ENCODE peak calls at places on chromosomes 12 and 14, in nine cellular contexts. V is HCT116, H is RWPE2, M is tibial artery, K is thoracic aorta, U is mesendoderm, R is Caco-2, C is uterus, O is transverse colon. S is an unnamed sample.

GRCh38 chr12:124057691-124058090 is 84.7 kb downstream of the ZNF664 start:
- DNase-seq in V (no peak), H (no peak), M (no peak), K (no peak), U (no peak), R (no peak), C (no peak), O (no peak), S (no peak)

GRCh38 chr14:89657014-89657413 is 240.0 kb upstream of the FOXN3 start:
- DNase-seq in V (no peak), H (no peak), M (no peak), K (no peak), U (no peak), R (no peak), C (no peak), O (no peak), S (no peak)

GRCh38 chr12:123790901-123791486 is 28.9 kb downstream of the DNAH10 start:
- DNase-seq in V (no peak), H (no peak), M (no peak), K (no peak), U (no peak), R (no peak), C (no peak), O (no peak), S (no peak)

GRCh38 chr12:1605129-1606020 is 11.0 kb upstream of the FBXL14 start:
- DNase-seq in V (peak; percentile 78), H (peak; percentile 75), M (peak; percentile 71), K (no peak), U (peak; percentile 87), R (peak; percentile 89), C (peak; percentile 75), O (peak; percentile 77), S (peak; percentile 74)

GRCh38 chr12:115000038-115000437 is 316.1 kb upstream of the TBX3 start:
- DNase-seq in V (peak; percentile 54), H (no peak), M (no peak), K (no peak), U (peak; percentile 72), R (peak; percentile 74), C (no peak), O (no peak), S (no peak)

GRCh38 chr14:102517412-102518062 is 8.0 kb upstream of the ANKRD9 start:
- DNase-seq in V (no peak), H (peak; percentile 68), M (no peak), K (no peak), U (no peak), R (no peak), C (no peak), O (peak; percentile 40), S (no peak)

GRCh38 chr14:59363545-59364226 is 101.5 kb downstream of the GPR135 start:
- DNase-seq in V (no peak), H (peak; percentile 73), M (no peak), K (no peak), U (no peak), R (no peak), C (no peak), O (no peak), S (peak; percentile 58)

GRCh38 chr14:99603471-99603933 is 505 bp downstream of the CCDC85C start:
- DNase-seq in V (no peak), H (no peak), M (no peak), K (no peak), U (peak; percentile 77), R (peak; percentile 47), C (no peak), O (peak; percentile 33), S (no peak)

GRCh38 chr14:71597955-71598659 is 334.1 kb upstream of the RGS6 start:
- DNase-seq in V (no peak), H (no peak), M (no peak), K (no peak), U (no peak), R (no peak), C (no peak), O (no peak), S (no peak)

GRCh38 chr14:71597289-71597920 is 334.8 kb upstream of the RGS6 start:
- DNase-seq in V (no peak), H (no peak), M (no peak), K (no peak), U (no peak), R (no peak), C (no peak), O (no peak), S (no peak)

GRCh38 chr14:71593966-71594365 is 338.3 kb upstream of the RGS6 start:
- DNase-seq in V (no peak), H (no peak), M (no peak), K (no peak), U (no peak), R (no peak), C (no peak), O (no peak), S (no peak)

GRCh38 chr14:71594828-71595227 is 337.4 kb upstream of the RGS6 start:
- DNase-seq in V (no peak), H (no peak), M (no peak), K (no peak), U (no peak), R (no peak), C (no peak), O (no peak), S (no peak)

GRCh38 chr14:71595441-71595840 is 336.8 kb upstream of the RGS6 start:
- DNase-seq in V (no peak), H (no peak), M (no peak), K (no peak), U (no peak), R (no peak), C (no peak), O (no peak), S (no peak)
- H3K4me3 ChIP-seq in V (no peak overlapping the region), H (no peak overlapping the region), M (no peak overlapping the region), K (no peak overlapping the region), U (no peak overlapping the region), R (no peak overlapping the region), C (no peak overlapping the region), O (no peak overlapping the region), S (no peak overlapping the region)

DNA sequence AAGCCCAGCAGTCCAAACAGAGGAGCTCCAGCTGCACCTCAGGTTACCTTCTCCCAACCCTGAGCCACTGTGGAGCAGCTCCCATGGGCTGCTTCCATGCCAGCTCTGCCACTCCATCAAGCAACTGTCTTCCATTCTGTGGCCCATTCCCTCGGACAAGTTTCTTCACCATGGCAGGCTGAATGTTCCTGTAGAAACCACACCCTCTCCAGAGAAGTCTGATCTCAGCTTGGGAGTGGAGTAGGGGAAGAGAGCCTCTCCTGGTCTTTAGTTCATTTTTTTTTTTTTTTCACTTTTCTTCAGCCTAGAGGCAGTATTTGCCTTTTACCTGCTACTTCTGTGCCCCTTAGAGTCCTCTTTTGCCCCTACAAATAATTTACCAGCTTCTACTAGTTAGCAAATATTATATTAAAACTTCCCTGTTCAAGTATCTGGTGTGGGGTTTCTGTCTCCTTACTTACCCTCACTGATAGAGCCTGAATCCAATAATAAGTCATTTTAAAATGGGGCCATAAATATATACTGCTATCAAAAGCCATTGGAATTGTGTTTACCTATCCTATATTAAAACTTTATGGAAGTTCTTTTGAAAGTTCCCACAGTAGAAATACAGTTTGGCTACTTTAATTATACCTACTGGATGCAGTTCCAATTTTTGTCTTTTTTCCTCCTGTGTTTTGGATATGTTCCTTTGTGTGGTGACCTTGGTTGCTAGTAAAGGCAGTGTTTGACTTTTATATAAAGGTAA is 11.7 kb upstream of the SLC17A8 start:
- DNase-seq in V (no peak), H (no peak), M (no peak), K (no peak), U (no peak), R (no peak), C (no peak), O (no peak), S (no peak)
- H3K4me1 ChIP-seq in V (no peaks in the 10 kb centered on the region), H (no peaks in the 10 kb centered on the region), M (no peaks in the 10 kb centered on the region), K (no peaks in the 10 kb centered on the region), U (no peaks in the 10 kb centered on the region), R (no peaks in the 10 kb centered on the region), C (no peaks in the 10 kb centered on the region), O (peaks cover 14% of the 10 kb centered on the region), S (no peaks in the 10 kb centered on the region)

GRCh38 chr12:25585662-25586061 is 32.6 kb upstream of the LMNTD1 start:
- DNase-seq in V (no peak), H (no peak), M (no peak), K (no peak), U (no peak), R (no peak), C (no peak), O (no peak), S (no peak)

GRCh38 chr12:25581067-25581466 is 28.0 kb upstream of the LMNTD1 start:
- DNase-seq in V (no peak), H (no peak), M (no peak), K (no peak), U (no peak), R (no peak), C (no peak), O (no peak), S (no peak)

GRCh38 chr12:25583545-25583944 is 30.5 kb upstream of the LMNTD1 start:
- DNase-seq in V (peak; percentile 10), H (no peak), M (peak; percentile 22), K (no peak), U (peak; percentile 91), R (peak; percentile 76), C (no peak), O (no peak), S (no peak)

GRCh38 chr12:25587346-25587745 is 34.3 kb upstream of the LMNTD1 start:
- DNase-seq in V (no peak), H (no peak), M (no peak), K (no peak), U (no peak), R (no peak), C (no peak), O (no peak), S (no peak)

DNA sequence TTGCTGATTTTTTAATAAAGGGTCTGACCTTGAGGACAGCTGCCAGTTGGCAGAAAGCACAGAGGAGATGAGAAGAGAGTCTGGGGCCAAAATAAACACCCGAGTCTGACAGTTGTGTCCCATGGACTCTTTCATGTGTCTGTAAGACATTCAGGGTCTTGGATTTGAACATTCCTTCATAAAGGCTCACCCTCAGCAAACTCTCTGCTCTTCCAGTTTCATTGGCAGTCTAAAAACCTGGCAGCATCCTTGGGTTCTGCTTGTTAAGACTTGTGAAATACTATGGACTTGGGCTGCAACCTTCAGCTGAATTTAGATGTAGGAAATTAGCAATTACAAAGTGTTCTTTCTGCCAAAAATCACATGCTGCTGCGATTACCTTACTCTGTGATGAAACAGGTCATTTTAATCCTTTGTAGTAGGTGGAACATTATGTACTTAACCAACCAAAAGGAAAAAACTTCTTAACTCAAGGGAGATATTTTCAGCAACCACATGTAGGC is 32.0 kb upstream of the LMNTD1 start:
- DNase-seq in V (no peak), H (no peak), M (peak; percentile 68), K (peak; percentile 8), U (no peak), R (no peak), C (peak; percentile 64), O (no peak), S (no peak)
- H3K4me3 ChIP-seq in V (no peak overlapping the region), H (no peak overlapping the region), M (no peak overlapping the region), K (no peak overlapping the region), U (no peak overlapping the region), R (no peak overlapping the region), C (no peak overlapping the region), O (no peak overlapping the region), S (no peak overlapping the region)

GRCh38 chr14:74983343-74983742 is 19.4 kb upstream of the EIF2B2 start:
- DNase-seq in V (no peak), H (no peak), M (no peak), K (no peak), U (no peak), R (no peak), C (no peak), O (no peak), S (no peak)

GRCh38 chr14:74985806-74986205 is 16.9 kb upstream of the EIF2B2 start:
- DNase-seq in V (no peak), H (peak; percentile 60), M (no peak), K (no peak), U (no peak), R (no peak), C (no peak), O (no peak), S (no peak)

GRCh38 chr14:74982661-74983060 is 20.1 kb upstream of the EIF2B2 start:
- DNase-seq in V (no peak), H (no peak), M (no peak), K (no peak), U (no peak), R (no peak), C (no peak), O (no peak), S (no peak)

GRCh38 chr14:74985028-74985310 is 17.8 kb upstream of the EIF2B2 start:
- DNase-seq in V (no peak), H (no peak), M (no peak), K (no peak), U (no peak), R (no peak), C (no peak), O (no peak), S (no peak)

DNA sequence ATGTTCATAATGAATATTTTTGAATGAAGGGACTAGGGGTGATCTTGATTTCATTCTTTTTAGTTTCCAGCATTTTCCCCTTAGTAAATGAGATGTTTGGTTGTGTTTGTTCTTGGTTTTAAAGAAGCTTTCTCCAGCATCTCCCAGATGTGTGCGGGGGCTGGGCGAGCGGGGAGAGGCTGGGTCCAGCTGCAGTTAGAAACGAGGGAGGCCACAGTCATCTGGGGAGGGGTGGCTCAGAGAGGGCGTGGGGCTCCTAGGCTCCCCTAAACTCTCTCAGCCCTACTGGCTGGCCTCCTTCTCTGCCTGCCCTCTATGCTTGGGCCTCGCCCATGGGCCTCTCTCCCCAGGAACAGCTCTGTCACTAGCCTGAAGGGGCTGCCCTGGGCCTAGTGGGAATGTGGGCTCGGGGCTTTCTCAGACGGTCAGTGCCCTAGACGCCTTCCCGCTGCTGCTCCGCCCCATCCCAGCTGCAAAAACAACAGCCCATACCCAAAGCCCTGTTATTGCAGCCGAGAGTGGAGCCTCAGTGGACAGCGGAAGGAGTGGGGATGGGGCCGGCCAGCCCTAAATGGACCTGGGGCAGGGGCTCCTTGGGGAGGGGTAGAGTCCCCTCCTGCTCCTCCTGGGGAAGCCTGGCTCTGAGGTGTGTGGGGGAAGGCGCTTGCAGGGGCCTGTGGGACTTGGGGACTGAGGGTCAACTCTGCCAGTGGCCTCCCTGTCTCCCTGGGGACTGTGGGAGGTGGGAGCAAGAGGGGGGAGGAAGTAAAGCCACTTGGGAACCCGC is 18.3 kb upstream of the EIF2B2 start:
- DNase-seq in V (no peak), H (peak; percentile 66), M (peak; percentile 45), K (no peak), U (no peak), R (no peak), C (no peak), O (no peak), S (no peak)
- H3K4me1 ChIP-seq in V (peaks cover 2% of the 10 kb centered on the region), H (peaks cover 34% of the 10 kb centered on the region), M (peaks cover 61% of the 10 kb centered on the region), K (peaks cover 59% of the 10 kb centered on the region), U (peaks cover 20% of the 10 kb centered on the region), R (peaks cover 9% of the 10 kb centered on the region), C (no peaks in the 10 kb centered on the region), O (no peaks in the 10 kb centered on the region), S (peaks cover 43% of the 10 kb centered on the region)